ENCODE peak calls at places on chromosomes 7 and 10, in four cellular contexts. One of them, this sample, is unnamed.

GRCh38 chr7:158495256-158495655 is 92.4 kb downstream of the PTPRN2 start:
- DNase-seq in HepG2: no peak
- DNase-seq in GM12878: no peak
- DNase-seq in K562: no peak
- DNase-seq in this sample: no peak

GRCh38 chr7:154960063-154960790 is 42.7 kb downstream of the PAXIP1 start:
- DNase-seq in GM12878: no peak
- DNase-seq in K562: no peak
- DNase-seq in HepG2: peak; percentile 36
- DNase-seq in this sample: no peak

GRCh38 chr10:25902002-25902401 is 32.0 kb upstream of the MYO3A start:
- DNase-seq in GM12878: no peak
- DNase-seq in HepG2: no peak
- DNase-seq in K562: no peak
- DNase-seq in this sample: no peak

GRCh38 chr10:118785566-118785965 is 30.8 kb upstream of the CACUL1 start:
- DNase-seq in HepG2: no peak
- DNase-seq in K562: no peak
- DNase-seq in GM12878: no peak
- DNase-seq in this sample: no peak

GRCh38 chr10:115968236-115968635 is 304.8 kb downstream of the GFRA1 start:
- DNase-seq in K562: peak; percentile 6
- DNase-seq in HepG2: no peak
- DNase-seq in GM12878: no peak
- DNase-seq in this sample: no peak

GRCh38 chr7:159008417-159008816 is 136.2 kb downstream of the VIPR2 start:
- DNase-seq in K562: no peak
- DNase-seq in GM12878: no peak
- DNase-seq in HepG2: no peak
- DNase-seq in this sample: no peak

GRCh38 chr10:70528726-70529362 is 50.3 kb downstream of the PALD1 start:
- DNase-seq in HepG2: peak; percentile 34
- DNase-seq in K562: peak; percentile 69
- DNase-seq in GM12878: no peak
- DNase-seq in this sample: peak; percentile 79

GRCh38 chr7:140078392-140078791 is 15.6 kb upstream of the PARP12 start:
- DNase-seq in GM12878: no peak
- DNase-seq in HepG2: no peak
- DNase-seq in K562: no peak
- DNase-seq in this sample: no peak

GRCh38 chr7:41010418-41010817 is 692.5 kb downstream of the INHBA start:
- DNase-seq in K562: no peak
- DNase-seq in GM12878: no peak
- DNase-seq in HepG2: no peak
- DNase-seq in this sample: no peak

GRCh38 chr10:79948976-79949722 is at the start of gene SFTPD:
- DNase-seq in HepG2: no peak
- DNase-seq in K562: no peak
- DNase-seq in GM12878: no peak
- DNase-seq in this sample: no peak

GRCh38 chr10:98090822-98091221 is 43.6 kb upstream of the R3HCC1L start:
- DNase-seq in K562: no peak
- DNase-seq in HepG2: no peak
- DNase-seq in GM12878: no peak
- DNase-seq in this sample: no peak

GRCh38 chr7:157266272-157266671 is 70.5 kb upstream of the DNAJB6 start:
- DNase-seq in GM12878: no peak
- DNase-seq in HepG2: no peak
- DNase-seq in K562: peak; percentile 14
- DNase-seq in this sample: no peak

GRCh38 chr7:407706-408539 is 111.7 kb downstream of the PDGFA start:
- DNase-seq in K562: no peak
- DNase-seq in GM12878: no peak
- DNase-seq in HepG2: no peak
- DNase-seq in this sample: no peak

GRCh38 chr10:129090618-129091366 is 376.2 kb upstream of the MGMT start:
- DNase-seq in K562: no peak
- DNase-seq in GM12878: no peak
- DNase-seq in HepG2: no peak
- DNase-seq in this sample: no peak

GRCh38 chr10:98256692-98257091 is 11.3 kb downstream of the LOXL4 start:
- DNase-seq in GM12878: no peak
- DNase-seq in HepG2: no peak
- DNase-seq in K562: no peak
- DNase-seq in this sample: no peak

GRCh38 chr7:136303162-136303561 is 326.0 kb upstream of the MTPN start:
- DNase-seq in K562: no peak
- DNase-seq in HepG2: no peak
- DNase-seq in GM12878: no peak
- DNase-seq in this sample: no peak

GRCh38 chr10:98361131-98361633 is 53.8 kb downstream of the PYROXD2 start:
- DNase-seq in K562: peak; percentile 68
- DNase-seq in GM12878: peak; percentile 68
- DNase-seq in HepG2: no peak
- DNase-seq in this sample: no peak

GRCh38 chr10:131087464-131088215 is 223.9 kb downstream of the TCERG1L start:
- DNase-seq in HepG2: no peak
- DNase-seq in GM12878: no peak
- DNase-seq in K562: no peak
- DNase-seq in this sample: no peak

GRCh38 chr7:116836080-116836479 is 26.3 kb upstream of the CAPZA2 start:
- DNase-seq in K562: no peak
- DNase-seq in GM12878: no peak
- DNase-seq in HepG2: no peak
- DNase-seq in this sample: no peak

GRCh38 chr7:1176891-1177373 is 16.9 kb upstream of the ZFAND2A start:
- DNase-seq in GM12878: peak; percentile 15
- DNase-seq in K562: peak; percentile 81
- DNase-seq in HepG2: peak; percentile 39
- DNase-seq in this sample: peak; percentile 83

GRCh38 chr10:79266543-79267312 is 80.5 kb upstream of the PPIF start:
- DNase-seq in K562: no peak
- DNase-seq in GM12878: peak; percentile 81
- DNase-seq in HepG2: no peak
- DNase-seq in this sample: no peak

GRCh38 chr10:64096941-64097340 is 575.7 kb downstream of the REEP3 start:
- DNase-seq in GM12878: no peak
- DNase-seq in K562: no peak
- DNase-seq in HepG2: no peak
- DNase-seq in this sample: no peak

GRCh38 chr10:67521546-67521945 is 174.4 kb downstream of the CTNNA3 start:
- DNase-seq in K562: no peak
- DNase-seq in HepG2: no peak
- DNase-seq in GM12878: no peak
- DNase-seq in this sample: no peak

GRCh38 chr10:11381511-11381910 is 229.9 kb downstream of the USP6NL start:
- DNase-seq in GM12878: no peak
- DNase-seq in K562: no peak
- DNase-seq in HepG2: no peak
- DNase-seq in this sample: no peak

GRCh38 chr10:100359030-100359432 is 12.0 kb downstream of the SCD start:
- DNase-seq in GM12878: no peak
- DNase-seq in HepG2: peak; percentile 54
- DNase-seq in K562: peak; percentile 49
- DNase-seq in this sample: peak; percentile 70

GRCh38 chr7:2002561-2003450 is 229.9 kb downstream of the MAD1L1 start:
- DNase-seq in K562: no peak
- DNase-seq in GM12878: no peak
- DNase-seq in HepG2: no peak
- DNase-seq in this sample: no peak

GRCh38 chr7:26417911-26418413 is 126.3 kb downstream of the SNX10 start:
- DNase-seq in HepG2: no peak
- DNase-seq in K562: peak; percentile 59
- DNase-seq in GM12878: no peak
- DNase-seq in this sample: no peak

GRCh38 chr10:21020545-21020944 is 123.4 kb upstream of the NEBL start:
- DNase-seq in HepG2: peak; percentile 27
- DNase-seq in GM12878: peak; percentile 21
- DNase-seq in K562: peak; percentile 77
- DNase-seq in this sample: peak; percentile 19

GRCh38 chr7:36777062-36777461 is 52.8 kb upstream of the AOAH start:
- DNase-seq in HepG2: no peak
- DNase-seq in GM12878: no peak
- DNase-seq in K562: no peak
- DNase-seq in this sample: no peak

GRCh38 chr7:78151229-78151628 is 352.7 kb downstream of the PHTF2 start:
- DNase-seq in K562: no peak
- DNase-seq in GM12878: no peak
- DNase-seq in HepG2: no peak
- DNase-seq in this sample: no peak

GRCh38 chr7:158431055-158431940 is 156.3 kb downstream of the PTPRN2 start:
- DNase-seq in K562: no peak
- DNase-seq in HepG2: no peak
- DNase-seq in GM12878: no peak
- DNase-seq in this sample: peak; percentile 38

GRCh38 chr7:26348987-26349809 is 57.5 kb downstream of the SNX10 start:
- DNase-seq in HepG2: no peak
- DNase-seq in K562: no peak
- DNase-seq in GM12878: no peak
- DNase-seq in this sample: no peak

GRCh38 chr7:78149787-78150186 is 351.2 kb downstream of the PHTF2 start:
- DNase-seq in GM12878: no peak
- DNase-seq in HepG2: no peak
- DNase-seq in K562: no peak
- DNase-seq in this sample: no peak

GRCh38 chr7:127391591-127392181 is 822 bp downstream of the ZNF800 start:
- DNase-seq in K562: no peak
- DNase-seq in GM12878: no peak
- DNase-seq in HepG2: no peak
- DNase-seq in this sample: no peak
- TF ChIP-seq FOXM1 in K562: no peak
- TF ChIP-seq FOXM1 in GM12878: no peak
- TF ChIP-seq FOXM1 in HepG2: no peak
- TF ChIP-seq FOXM1 in this sample: no peak

DNA sequence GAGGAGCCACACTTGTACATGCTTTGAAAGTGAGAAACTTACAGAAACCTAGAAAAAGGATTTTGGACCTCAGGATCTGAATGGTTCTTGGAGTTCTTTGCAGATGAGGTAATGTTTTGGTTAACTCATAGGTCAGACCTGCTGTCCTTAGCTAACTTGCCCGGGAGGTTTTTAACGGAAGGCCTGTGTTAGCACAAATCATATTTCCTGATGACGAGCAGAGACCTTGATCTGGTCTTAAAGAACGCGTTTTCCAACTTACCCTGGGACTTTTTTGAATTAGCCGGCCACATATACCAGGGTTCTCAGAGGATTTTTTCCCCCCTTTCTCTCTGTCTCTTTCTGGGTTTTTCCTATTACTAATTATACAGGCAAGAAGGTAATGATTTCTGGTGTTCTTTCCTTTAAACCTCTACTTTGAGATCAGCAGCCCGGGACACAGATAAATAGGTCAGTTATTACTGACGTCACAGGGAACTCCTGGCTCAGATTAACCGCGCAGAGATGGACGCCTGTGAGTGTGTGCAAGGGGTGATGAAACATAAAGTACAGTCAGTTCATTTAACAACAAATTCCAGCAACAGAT is 101.8 kb upstream of the KLF6 start:
- DNase-seq in GM12878: no peak
- DNase-seq in K562: no peak
- DNase-seq in HepG2: peak; percentile 90
- DNase-seq in this sample: peak; percentile 50
- H3K27ac ChIP-seq in GM12878: no peak overlapping the region
- H3K27ac ChIP-seq in K562: no peak overlapping the region
- H3K27ac ChIP-seq in HepG2: peak overlapping the region; percentile 78
- H3K27ac ChIP-seq in this sample: peak overlapping the region; percentile 85

DNA sequence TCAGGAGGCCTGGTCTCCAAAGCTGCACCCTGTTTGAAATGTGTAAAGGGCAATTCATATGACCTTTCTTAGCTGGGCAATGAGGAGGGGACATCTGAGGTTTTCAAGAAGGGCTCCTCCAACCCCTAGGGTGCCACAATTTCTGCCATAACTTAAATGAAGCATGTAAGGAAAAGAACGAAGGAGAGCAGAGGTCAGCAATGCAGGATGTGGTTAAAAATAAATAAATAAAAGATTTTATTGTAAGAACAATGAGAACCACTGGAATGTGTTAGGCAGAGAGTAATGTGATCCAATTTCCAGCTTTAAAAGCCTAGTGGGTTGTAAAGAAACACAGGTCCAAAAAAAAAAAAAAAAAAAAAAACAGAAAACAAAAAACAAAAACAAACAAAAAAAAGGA is 673.1 kb downstream of the TNS3 start:
- DNase-seq in K562: no peak
- DNase-seq in HepG2: no peak
- DNase-seq in GM12878: no peak
- DNase-seq in this sample: no peak
- TF ChIP-seq FOXM1 in K562: no peak
- TF ChIP-seq FOXM1 in HepG2: no peak
- TF ChIP-seq FOXM1 in GM12878: no peak
- TF ChIP-seq FOXM1 in this sample: no peak

DNA sequence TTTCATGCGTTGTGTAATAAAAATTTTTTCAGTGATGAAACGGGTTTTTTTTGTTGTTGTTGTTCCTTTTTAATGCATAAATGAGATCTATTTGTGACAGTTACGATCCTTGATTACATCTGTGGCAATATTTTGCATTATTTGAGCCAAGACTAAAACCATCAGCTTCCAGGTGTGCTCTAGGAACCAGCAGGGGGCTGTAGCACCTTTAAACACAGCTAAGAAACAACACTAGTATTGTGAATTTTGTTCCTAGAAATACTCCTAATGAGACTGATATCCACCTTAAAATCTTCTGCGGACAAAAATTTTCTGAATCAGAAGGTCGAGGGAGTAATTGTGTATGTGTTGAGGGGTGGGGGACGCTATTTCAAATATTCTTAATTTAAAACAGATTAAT is 52.6 kb downstream of the FGFBP3 start:
- DNase-seq in GM12878: no peak
- DNase-seq in K562: no peak
- DNase-seq in HepG2: peak; percentile 12
- DNase-seq in this sample: no peak
- H3K27ac ChIP-seq in GM12878: no peak overlapping the region
- H3K27ac ChIP-seq in K562: no peak overlapping the region
- H3K27ac ChIP-seq in HepG2: no peak overlapping the region
- H3K27ac ChIP-seq in this sample: no peak overlapping the region

GRCh38 chr7:66930341-66930740 is 9.3 kb downstream of the TMEM248 start:
- DNase-seq in K562: peak; percentile 80
- DNase-seq in GM12878: no peak
- DNase-seq in HepG2: no peak
- DNase-seq in this sample: peak; percentile 44
- TF ChIP-seq FOXM1 in K562: peak; percentile 87
- TF ChIP-seq FOXM1 in GM12878: no peak
- TF ChIP-seq FOXM1 in HepG2: no peak
- TF ChIP-seq FOXM1 in this sample: no peak

GRCh38 chr10:73780966-73781365 is 882 bp upstream of the CHCHD1 start:
- DNase-seq in K562: no peak
- DNase-seq in GM12878: no peak
- DNase-seq in HepG2: no peak
- DNase-seq in this sample: no peak
- H3K27ac ChIP-seq in K562: peak overlapping the region; percentile 92
- H3K27ac ChIP-seq in GM12878: peak overlapping the region; percentile 52
- H3K27ac ChIP-seq in HepG2: peak overlapping the region; percentile 81
- H3K27ac ChIP-seq in this sample: peak overlapping the region; percentile 5

GRCh38 chr7:101173752-101174244 is 6.3 kb downstream of the NAT16 start:
- DNase-seq in GM12878: no peak
- DNase-seq in HepG2: no peak
- DNase-seq in K562: peak; percentile 96
- DNase-seq in this sample: peak; percentile 80
- TF ChIP-seq FOXM1 in GM12878: no peak
- TF ChIP-seq FOXM1 in HepG2: no peak
- TF ChIP-seq FOXM1 in K562: no peak
- TF ChIP-seq FOXM1 in this sample: no peak